ENCODE peak calls at places on chromosome 10, in eight cellular contexts. One of them, this sample, is unnamed.
A peak's percentile ranks its signal among the peaks of the same experiment; 100 is the strongest.

GRCh38 chr10:61987951-61988379 is 86.5 kb downstream of the ARID5B start:
- DNase-seq in Right ventricle myocardium superior: no peak
- DNase-seq in NCI-H524: no peak
- DNase-seq in GM20000: peak; percentile 67
- DNase-seq in left kidney: no peak
- DNase-seq in nephron progenitor cell: no peak
- DNase-seq in HEK293T: no peak
- DNase-seq in HT-29: no peak
- DNase-seq in this sample: no peak

GRCh38 chr10:96387601-96388000 is 28.8 kb upstream of the OPALIN start:
- DNase-seq in nephron progenitor cell: no peak
- DNase-seq in NCI-H524: no peak
- DNase-seq in Right ventricle myocardium superior: no peak
- DNase-seq in left kidney: no peak
- DNase-seq in GM20000: no peak
- DNase-seq in HT-29: no peak
- DNase-seq in HEK293T: no peak
- DNase-seq in this sample: no peak

GRCh38 chr10:2897619-2898508 is 169.5 kb upstream of the PFKP start:
- DNase-seq in GM20000: no peak
- DNase-seq in left kidney: no peak
- DNase-seq in NCI-H524: no peak
- DNase-seq in HEK293T: no peak
- DNase-seq in Right ventricle myocardium superior: no peak
- DNase-seq in nephron progenitor cell: no peak
- DNase-seq in HT-29: no peak
- DNase-seq in this sample: no peak

GRCh38 chr10:103778358-103779139 is 76.8 kb downstream of the SH3PXD2A start:
- DNase-seq in GM20000: no peak
- DNase-seq in HT-29: no peak
- DNase-seq in NCI-H524: no peak
- DNase-seq in nephron progenitor cell: no peak
- DNase-seq in HEK293T: no peak
- DNase-seq in left kidney: no peak
- DNase-seq in Right ventricle myocardium superior: no peak
- DNase-seq in this sample: no peak

GRCh38 chr10:101897633-101898032 is 54.0 kb upstream of the KCNIP2 start:
- DNase-seq in left kidney: no peak
- DNase-seq in HEK293T: no peak
- DNase-seq in GM20000: no peak
- DNase-seq in Right ventricle myocardium superior: peak; percentile 48
- DNase-seq in NCI-H524: peak; percentile 40
- DNase-seq in nephron progenitor cell: no peak
- DNase-seq in HT-29: no peak
- DNase-seq in this sample: no peak

GRCh38 chr10:42428534-42428933 is 209.8 kb downstream of the ZNF33B start:
- DNase-seq in nephron progenitor cell: no peak
- DNase-seq in Right ventricle myocardium superior: no peak
- DNase-seq in HT-29: peak; percentile 54
- DNase-seq in GM20000: no peak
- DNase-seq in NCI-H524: no peak
- DNase-seq in left kidney: no peak
- DNase-seq in HEK293T: no peak
- DNase-seq in this sample: peak; percentile 2

GRCh38 chr10:895324-895723 is 36.2 kb downstream of the LARP4B start:
- DNase-seq in left kidney: no peak
- DNase-seq in NCI-H524: no peak
- DNase-seq in nephron progenitor cell: no peak
- DNase-seq in HEK293T: no peak
- DNase-seq in Right ventricle myocardium superior: no peak
- DNase-seq in HT-29: no peak
- DNase-seq in GM20000: no peak
- DNase-seq in this sample: no peak

GRCh38 chr10:132264966-132265877 is 42.5 kb downstream of the STK32C start:
- DNase-seq in NCI-H524: peak; percentile 19
- DNase-seq in HEK293T: no peak
- DNase-seq in GM20000: no peak
- DNase-seq in Right ventricle myocardium superior: peak; percentile 20
- DNase-seq in nephron progenitor cell: no peak
- DNase-seq in left kidney: peak; percentile 63
- DNase-seq in HT-29: no peak
- DNase-seq in this sample: no peak

GRCh38 chr10:63603709-63604445 is 82.7 kb downstream of the REEP3 start:
- DNase-seq in Right ventricle myocardium superior: no peak
- DNase-seq in HEK293T: no peak
- DNase-seq in left kidney: no peak
- DNase-seq in NCI-H524: no peak
- DNase-seq in nephron progenitor cell: no peak
- DNase-seq in GM20000: peak; percentile 28
- DNase-seq in HT-29: no peak
- DNase-seq in this sample: no peak

This sample was measured in Calu3.